ENCODE peak calls at places on chromosome 15, in seven cellular contexts. G, S, W, D, Z, H and I are unnamed samples.
A peak's percentile ranks its signal among the peaks of the same experiment; 100 is the strongest.

GRCh38 chr15:38991126-38991525 is 426.5 kb upstream of the RASGRP1 start:
- DNase-seq in G (no peak), S (no peak), W (no peak), D (no peak), Z (no peak), H (no peak), I (no peak)

GRCh38 chr15:76776480-76776879 is 128.7 kb downstream of the SCAPER start:
- DNase-seq in G (no peak), S (no peak), W (no peak), D (no peak), Z (no peak), H (no peak), I (no peak)

GRCh38 chr15:82714026-82714425 is 4.4 kb upstream of the AP3B2 start:
- DNase-seq in G (no peak), S (no peak), W (no peak), D (no peak), Z (no peak), H (no peak), I (no peak)

GRCh38 chr15:59896652-59897051 is 107.5 kb upstream of the FOXB1 start:
- DNase-seq in G (no peak), S (no peak), W (no peak), D (no peak), Z (no peak), H (no peak), I (no peak)

GRCh38 chr15:37134699-37135131 is 34.4 kb upstream of the MEIS2 start:
- DNase-seq in G (no peak), S (no peak), W (no peak), D (no peak), Z (no peak), H (peak; percentile 19), I (peak; percentile 54)

GRCh38 chr15:68272797-68273271 is 4.7 kb upstream of the FEM1B start:
- DNase-seq in G (no peak), S (no peak), W (peak; percentile 56), D (peak; percentile 67), Z (no peak), H (no peak), I (no peak)

GRCh38 chr15:70484993-70485392 is 278.4 kb downstream of the UACA start:
- DNase-seq in G (no peak), S (no peak), W (no peak), D (no peak), Z (no peak), H (no peak), I (no peak)

GRCh38 chr15:74156678-74157411 is 16.7 kb upstream of the ISLR start:
- DNase-seq in G (peak; percentile 14), S (no peak), W (peak; percentile 38), D (no peak), Z (no peak), H (no peak), I (no peak)

GRCh38 chr15:56919708-56920637 is 1.5 kb downstream of the TCF12 start:
- DNase-seq in G (peak; percentile 27), S (peak; percentile 10), W (peak; percentile 16), D (no peak), Z (peak; percentile 70), H (peak; percentile 31), I (peak; percentile 67)

GRCh38 chr15:47339800-47340575 is 377.3 kb upstream of the SEMA6D start:
- DNase-seq in G (no peak), S (no peak), W (no peak), D (no peak), Z (no peak), H (no peak), I (no peak)

GRCh38 chr15:56366211-56366610 is 985 bp downstream of the TEX9 start:
- DNase-seq in G (no peak), S (no peak), W (no peak), D (no peak), Z (no peak), H (no peak), I (no peak)

GRCh38 chr15:101637549-101638318 is 14.4 kb downstream of the TM2D3 start:
- DNase-seq in G (no peak), S (no peak), W (no peak), D (no peak), Z (no peak), H (no peak), I (no peak)

GRCh38 chr15:61095804-61096506 is 133.1 kb downstream of the RORA start:
- DNase-seq in G (no peak), S (no peak), W (no peak), D (no peak), Z (no peak), H (no peak), I (no peak)

GRCh38 chr15:28086175-28086703 is 12.9 kb downstream of the OCA2 start:
- DNase-seq in G (peak; percentile 54), S (peak; percentile 73), W (no peak), D (no peak), Z (no peak), H (peak; percentile 79), I (peak; percentile 73)

DNA sequence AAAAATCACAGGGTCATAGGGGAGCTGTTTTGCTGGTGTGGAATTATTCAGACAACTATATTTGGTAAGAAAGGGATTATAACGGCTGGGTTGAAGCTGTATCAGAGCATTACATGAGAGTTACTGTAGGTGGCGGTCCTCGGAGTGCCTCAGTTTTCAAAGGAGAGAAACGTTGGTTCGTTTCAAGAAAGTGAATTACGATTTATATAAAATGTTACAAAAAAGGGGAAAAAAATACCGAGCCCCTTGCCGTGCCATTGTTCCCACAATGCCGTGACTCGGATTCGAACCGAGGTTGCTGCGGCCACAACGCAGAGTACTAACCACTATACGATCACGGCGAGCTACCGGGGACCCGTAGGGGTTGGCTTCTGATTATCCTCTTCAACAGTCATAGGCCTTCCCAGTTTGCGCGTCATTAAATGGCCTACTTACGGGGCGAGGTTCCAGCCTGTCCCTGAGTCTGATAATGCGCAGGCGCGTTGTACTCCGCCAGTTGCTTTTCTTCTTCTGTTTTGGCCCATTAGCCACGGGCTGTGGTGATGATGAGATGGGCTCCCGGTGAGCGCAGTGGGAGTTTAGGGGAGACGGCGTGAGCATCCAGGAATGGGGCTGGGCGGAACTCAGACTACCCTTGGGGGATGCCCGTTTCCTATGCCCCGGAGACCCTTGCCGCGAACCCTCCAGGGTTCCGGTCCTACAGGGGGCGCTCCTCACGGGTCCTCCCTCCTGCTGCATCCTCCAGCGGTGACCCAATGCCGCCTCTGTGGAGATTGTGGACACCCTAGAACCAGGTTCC is 10.8 kb upstream of the SHF start:
- DNase-seq in G (peak; percentile 89), S (peak; percentile 95), W (peak; percentile 96), D (peak; percentile 97), Z (peak; percentile 96), H (peak; percentile 98), I (peak; percentile 98)
- TF ChIP-seq POLR2A in G (peak; percentile 93), S (peak; percentile 91), W (peak; percentile 87), D (peak; percentile 96), Z (peak; percentile 98), H (peak; percentile 95), I (peak; percentile 86)

GRCh38 chr15:80151576-80151975 is 1.2 kb upstream of the FAH start:
- DNase-seq in G (no peak), S (peak; percentile 39), W (no peak), D (no peak), Z (no peak), H (no peak), I (peak; percentile 76)

GRCh38 chr15:80153900-80154299 is 1.1 kb downstream of the FAH start:
- DNase-seq in G (no peak), S (no peak), W (no peak), D (no peak), Z (no peak), H (no peak), I (peak; percentile 46)

GRCh38 chr15:80152896-80153876 is at the start of gene FAH:
- DNase-seq in G (peak; percentile 44), S (peak; percentile 79), W (no peak), D (no peak), Z (no peak), H (peak; percentile 38), I (peak; percentile 73)

GRCh38 chr15:80151148-80151547 is 1.7 kb upstream of the FAH start:
- DNase-seq in G (no peak), S (peak; percentile 79), W (peak; percentile 55), D (no peak), Z (no peak), H (no peak), I (peak; percentile 38)

GRCh38 chr15:80152180-80152895 is 461 bp upstream of the FAH start:
- DNase-seq in G (peak; percentile 97), S (peak; percentile 98), W (peak; percentile 99), D (peak; percentile 97), Z (peak; percentile 97), H (peak; percentile 98), I (peak; percentile 96)
- TF ChIP-seq POLR2A in G (no peak), S (peak; percentile 55), W (peak; percentile 27), D (no peak), Z (no peak), H (no peak), I (no peak)

GRCh38 chr15:90001683-90002427 is 731 bp downstream of the ZNF710 start:
- DNase-seq in G (peak; percentile 68), S (peak; percentile 55), W (peak; percentile 62), D (peak; percentile 64), Z (peak; percentile 78), H (peak; percentile 71), I (peak; percentile 81)

GRCh38 chr15:90000175-90000923 is 775 bp upstream of the ZNF710 start:
- DNase-seq in G (no peak), S (no peak), W (no peak), D (peak; percentile 40), Z (peak; percentile 66), H (peak; percentile 56), I (peak; percentile 43)

GRCh38 chr15:90002428-90002844 is 1.3 kb downstream of the ZNF710 start:
- DNase-seq in G (peak; percentile 58), S (peak; percentile 54), W (peak; percentile 46), D (peak; percentile 42), Z (peak; percentile 72), H (peak; percentile 53), I (peak; percentile 60)

GRCh38 chr15:89999676-90000174 is 1.4 kb upstream of the ZNF710 start:
- DNase-seq in G (no peak), S (no peak), W (no peak), D (peak; percentile 22), Z (peak; percentile 46), H (peak; percentile 72), I (no peak)

GRCh38 chr15:90001062-90001682 is at the start of gene ZNF710:
- DNase-seq in G (peak; percentile 44), S (peak; percentile 61), W (peak; percentile 45), D (peak; percentile 71), Z (peak; percentile 74), H (peak; percentile 60), I (peak; percentile 60)
- TF ChIP-seq POLR2A in G (no peak), S (peak; percentile 47), W (peak; percentile 36), D (peak; percentile 21), Z (no peak), H (peak; percentile 15), I (no peak)

GRCh38 chr15:53589526-53590057 is 169.9 kb downstream of the WDR72 start:
- DNase-seq in G (no peak), S (no peak), W (no peak), D (no peak), Z (no peak), H (no peak), I (no peak)

GRCh38 chr15:53586815-53587214 is 172.6 kb downstream of the WDR72 start:
- DNase-seq in G (no peak), S (peak; percentile 38), W (no peak), D (no peak), Z (no peak), H (peak; percentile 70), I (peak; percentile 21)

GRCh38 chr15:53591041-53591440 is 168.4 kb downstream of the WDR72 start:
- DNase-seq in G (no peak), S (no peak), W (no peak), D (no peak), Z (no peak), H (no peak), I (no peak)

DNA sequence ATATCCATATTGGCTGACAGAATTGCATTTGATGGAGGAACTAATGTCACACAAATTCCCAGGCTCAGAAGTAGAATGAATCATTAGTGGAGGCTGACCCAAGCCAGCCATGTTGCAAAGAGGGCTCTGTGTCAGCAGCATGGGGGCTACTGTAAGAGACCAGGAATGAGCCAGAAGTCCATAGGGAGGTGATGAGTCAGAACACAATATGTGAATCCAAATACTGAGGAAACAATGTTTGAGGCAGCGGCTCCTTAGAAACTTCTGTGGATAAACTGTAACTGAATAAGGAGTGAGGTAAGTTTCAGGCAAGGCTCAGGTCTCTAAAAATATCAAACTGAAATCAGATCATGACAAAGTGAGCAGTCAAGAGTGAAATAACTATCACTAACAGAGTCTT is 170.7 kb downstream of the WDR72 start:
- DNase-seq in G (no peak), S (no peak), W (no peak), D (no peak), Z (no peak), H (no peak), I (no peak)
- TF ChIP-seq POLR2A in G (no peak), S (no peak), W (no peak), D (no peak), Z (no peak), H (no peak), I (no peak)